ENCODE peak calls at places on chromosomes 6 and 20, in seven cellular contexts. D, L, B, J, Y, Q and K are unnamed samples.

GRCh38 chr6:699319-699718 is 6.4 kb upstream of the EXOC2 start:
- DNase-seq in L (no peak), D (no peak), Q (peak; percentile 17), J (peak; percentile 36), B (no peak), Y (peak; percentile 20), K (no peak)

GRCh38 chr6:71403422-71404134 is 115.0 kb downstream of the OGFRL1 start:
- DNase-seq in D (no peak), L (no peak), Y (no peak), B (no peak), J (peak; percentile 42), Q (no peak), K (no peak)

GRCh38 chr20:39851459-39851858 is 837.6 kb downstream of the MAFB start:
- DNase-seq in B (no peak), J (peak; percentile 41), D (no peak), L (no peak), Q (peak; percentile 82), Y (peak; percentile 84), K (peak; percentile 68)

GRCh38 chr6:36268478-36269248 is 1.2 kb upstream of the PNPLA1 start:
- DNase-seq in B (no peak), Y (peak; percentile 33), D (no peak), Q (peak; percentile 17), L (no peak), J (peak; percentile 44), K (peak; percentile 12)

GRCh38 chr6:114020223-114020622 is 49.3 kb upstream of the HDAC2 start:
- DNase-seq in D (no peak), L (no peak), Q (no peak), J (no peak), B (no peak), Y (no peak), K (no peak)

GRCh38 chr6:169863149-169863525 is 111.7 kb downstream of the ERMARD start:
- DNase-seq in Q (no peak), D (no peak), B (no peak), J (no peak), L (no peak), Y (no peak), K (no peak)

GRCh38 chr6:89830385-89830809 is 717 bp downstream of the CASP8AP2 start:
- DNase-seq in L (no peak), Y (no peak), J (no peak), B (no peak), Q (no peak), D (no peak), K (no peak)

GRCh38 chr6:1250489-1251197 is 61.3 kb upstream of the FOXQ1 start:
- DNase-seq in J (no peak), D (no peak), L (no peak), Y (no peak), Q (no peak), B (no peak), K (peak; percentile 27)

GRCh38 chr6:136250686-136251008 is 536 bp upstream of the MTFR2 start:
- DNase-seq in D (no peak), L (no peak), B (no peak), Q (no peak), Y (no peak), J (no peak), K (no peak)

GRCh38 chr6:46170357-46171289 is at the start of gene ENPP5:
- DNase-seq in B (peak; percentile 73), D (peak; percentile 88), Q (peak; percentile 62), J (no peak), L (peak; percentile 91), Y (peak; percentile 28), K (no peak)

DNA sequence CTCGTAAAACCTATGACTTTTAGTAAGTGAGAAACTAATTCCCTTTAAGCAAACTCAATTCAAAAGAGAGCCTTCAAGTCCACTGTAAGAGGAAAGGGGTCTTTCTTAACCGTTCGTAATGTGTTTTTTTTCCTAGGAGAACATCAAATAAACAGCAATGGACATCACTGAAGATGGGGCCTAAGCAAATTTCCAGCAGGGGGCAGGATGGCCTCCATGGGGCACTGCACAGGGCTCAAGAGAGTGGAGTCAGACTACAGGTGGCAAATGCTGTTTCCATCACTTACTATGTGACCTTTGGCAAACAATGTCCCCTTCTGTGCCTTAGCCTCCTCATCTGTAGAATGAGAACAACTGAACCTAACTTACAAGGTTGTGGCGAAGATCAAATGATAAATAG is 88.7 kb downstream of the ARHGAP18 start:
- DNase-seq in D (no peak), Y (no peak), B (no peak), Q (peak; percentile 41), L (peak; percentile 58), J (no peak), K (no peak)
- TF ChIP-seq CTCF in D (no peak), Y (peak; percentile 37), B (peak; percentile 49), Q (peak; percentile 61), L (peak; percentile 69), J (peak; percentile 18), K (peak; percentile 18)

GRCh38 chr20:25178563-25179438 is 16.7 kb upstream of the ENTPD6 start:
- DNase-seq in D (peak; percentile 20), B (no peak), Q (peak; percentile 93), J (peak; percentile 90), L (no peak), Y (peak; percentile 91), K (peak; percentile 72)
- TF ChIP-seq CTCF in D (peak; percentile 74), B (peak; percentile 80), Q (peak; percentile 93), J (peak; percentile 82), L (peak; percentile 74), Y (peak; percentile 89), K (peak; percentile 89)

DNA sequence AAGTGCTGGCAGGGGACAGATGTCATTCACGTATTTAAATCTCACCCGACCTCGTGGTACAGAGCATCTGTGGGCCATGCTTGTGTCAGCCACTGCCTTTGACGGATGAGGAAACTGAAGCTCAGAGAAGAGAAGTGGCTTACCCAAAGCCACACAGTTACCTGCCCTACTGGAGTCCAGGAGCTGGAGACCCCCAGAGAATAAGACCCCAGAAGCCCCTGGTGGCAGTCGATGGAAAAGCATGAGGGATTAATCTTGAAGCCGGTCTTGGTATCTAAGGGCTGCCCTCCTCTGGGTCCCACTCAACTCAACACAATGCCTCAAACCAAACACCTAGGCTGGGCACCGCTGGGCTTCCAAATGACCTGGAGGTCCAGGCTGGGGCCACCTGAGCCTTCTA is 83.1 kb downstream of the GRM4 start:
- DNase-seq in Q (no peak), B (no peak), J (no peak), L (no peak), Y (no peak), D (no peak), K (no peak)
- TF ChIP-seq CTCF in Q (peak; percentile 17), B (no peak), J (peak; percentile 20), L (no peak), Y (peak; percentile 11), D (peak; percentile 24), K (peak; percentile 24)

GRCh38 chr20:46715292-46715756 is 5.9 kb downstream of the SLC2A10 start:
- DNase-seq in B (no peak), D (no peak), Q (peak; percentile 88), Y (peak; percentile 65), L (peak; percentile 64), J (peak; percentile 83), K (peak; percentile 95)
- TF ChIP-seq CTCF in B (no peak), D (no peak), Q (peak; percentile 21), Y (peak; percentile 19), L (no peak), J (peak; percentile 6), K (peak; percentile 52)

GRCh38 chr20:18906046-18906445 is 92.5 kb downstream of the SCP2D1 start:
- DNase-seq in J (no peak), D (no peak), Q (no peak), L (no peak), Y (no peak), B (no peak), K (no peak)

GRCh38 chr20:18907353-18907752 is 93.8 kb downstream of the SCP2D1 start:
- DNase-seq in Q (no peak), L (no peak), Y (no peak), B (no peak), J (no peak), D (no peak), K (no peak)

GRCh38 chr20:18902181-18902725 is 88.7 kb downstream of the SCP2D1 start:
- DNase-seq in L (no peak), B (no peak), D (no peak), J (no peak), Q (no peak), Y (no peak), K (no peak)

GRCh38 chr20:18904192-18904591 is 90.6 kb downstream of the SCP2D1 start:
- DNase-seq in B (no peak), D (no peak), J (no peak), Y (no peak), Q (no peak), L (no peak), K (no peak)

GRCh38 chr20:18904624-18905023 is 91.0 kb downstream of the SCP2D1 start:
- DNase-seq in Q (no peak), B (no peak), L (no peak), D (no peak), J (no peak), Y (no peak), K (peak; percentile 2)
- TF ChIP-seq CTCF in Q (no peak), B (peak; percentile 57), L (peak; percentile 34), D (no peak), J (no peak), Y (no peak), K (peak; percentile 30)

GRCh38 chr20:43508604-43509040 is 1.1 kb downstream of the L3MBTL1 start:
- DNase-seq in Y (no peak), B (no peak), Q (no peak), L (no peak), D (no peak), J (peak; percentile 10), K (no peak)
- TF ChIP-seq CTCF in Y (no peak), B (no peak), Q (no peak), L (no peak), D (no peak), J (no peak), K (no peak)